ENCODE peak calls at places on chromosomes 1 and 21, in five cellular contexts. V, N, E, H and W are unnamed samples.

GRCh38 chr1:217892750-217893149 is 261.6 kb downstream of the SPATA17 start:
- DNase-seq in H (no peak), N (no peak), E (no peak), V (no peak), W (no peak)

GRCh38 chr1:83692524-83693336 is 306.2 kb downstream of the TTLL7 start:
- DNase-seq in H (peak), V (peak), E (peak), N (peak), W (peak)

GRCh38 chr1:112544011-112544688 is 35.4 kb downstream of the WNT2B start:
- DNase-seq in N (peak), V (no peak), E (no peak), H (no peak), W (no peak)

GRCh38 chr1:64093941-64094340 is 109.5 kb upstream of the UBE2U start:
- DNase-seq in E (no peak), V (no peak), N (peak), H (no peak), W (no peak)

GRCh38 chr1:2250721-2251281 is 22.7 kb downstream of the SKI start:
- DNase-seq in V (no peak), E (no peak), N (no peak), H (peak), W (no peak)

GRCh38 chr1:26278303-26278702 is 1.6 kb upstream of the SH3BGRL3 start:
- DNase-seq in H (peak), N (peak), V (no peak), E (no peak), W (no peak)

GRCh38 chr1:181655756-181656155 is 172.4 kb downstream of the CACNA1E start:
- DNase-seq in N (peak), E (no peak), H (no peak), V (no peak), W (no peak)

GRCh38 chr1:115676498-115677171 is 34.9 kb downstream of the VANGL1 start:
- DNase-seq in H (no peak), N (no peak), V (peak), E (no peak), W (no peak)

GRCh38 chr21:39911792-39912191 is 44.6 kb downstream of the PCP4 start:
- DNase-seq in V (no peak), H (no peak), N (no peak), E (no peak), W (peak)

GRCh38 chr1:225418598-225418997 is 9.2 kb downstream of the LBR start:
- DNase-seq in V (no peak), E (no peak), N (no peak), H (no peak), W (no peak)

GRCh38 chr1:187229496-187229895 is 400.7 kb downstream of the PLA2G4A start:
- DNase-seq in V (no peak), H (no peak), N (no peak), E (no peak), W (no peak)

GRCh38 chr1:159867322-159868064 is 5.0 kb upstream of the VSIG8 start:
- DNase-seq in V (no peak), H (peak), E (no peak), N (peak), W (peak)

GRCh38 chr1:20442920-20443625 is 42.9 kb downstream of the CAMK2N1 start:
- DNase-seq in E (no peak), N (no peak), H (no peak), V (no peak), W (no peak)

GRCh38 chr1:165403835-165404482 is 41.0 kb downstream of the RXRG start:
- DNase-seq in V (peak), N (peak), E (peak), H (no peak), W (peak)

GRCh38 chr1:242242983-242243382 is 244.1 kb upstream of the MAP1LC3C start:
- DNase-seq in V (no peak), N (no peak), H (no peak), E (no peak), W (peak)

GRCh38 chr21:32587651-32588050 is 2.3 kb upstream of the TCP10L start:
- DNase-seq in V (no peak), H (no peak), E (no peak), N (no peak), W (no peak)

GRCh38 chr1:156342556-156342955 is 4.2 kb downstream of the TSACC start:
- DNase-seq in E (no peak), N (no peak), H (no peak), V (no peak), W (no peak)

GRCh38 chr1:228066891-228067654 is 15.4 kb upstream of the ARF1 start:
- DNase-seq in H (no peak), V (no peak), E (no peak), N (no peak), W (peak)

GRCh38 chr1:155989242-155989991 is 11.1 kb upstream of the ARHGEF2 start:
- DNase-seq in H (peak), V (peak), E (peak), N (peak), W (peak)

GRCh38 chr1:10835423-10836421 is 39.3 kb upstream of the CASZ1 start:
- DNase-seq in E (no peak), N (peak), H (no peak), V (peak), W (peak)

GRCh38 chr1:151992345-151993083 is 1.1 kb downstream of the S100A10 start:
- DNase-seq in V (peak), H (peak), N (peak), E (no peak), W (peak)

GRCh38 chr1:25765152-25765909 is 34.7 kb upstream of the SELENON start:
- DNase-seq in E (no peak), V (no peak), H (no peak), N (no peak), W (no peak)

GRCh38 chr1:22285545-22286396 is 142.9 kb upstream of the WNT4 start:
- DNase-seq in V (no peak), N (no peak), H (peak), E (no peak), W (no peak)

GRCh38 chr1:156160744-156161181 is 7.4 kb downstream of the SEMA4A start:
- DNase-seq in V (peak), N (peak), H (peak), E (peak), W (peak)

GRCh38 chr1:97904528-97904927 is 16.3 kb downstream of the DPYD start:
- DNase-seq in N (peak), E (no peak), V (no peak), H (no peak), W (no peak)

GRCh38 chr21:43818685-43819084 is 29.3 kb downstream of the RRP1 start:
- DNase-seq in N (no peak), H (peak), V (no peak), E (no peak), W (no peak)

GRCh38 chr1:76038306-76039004 is 36.1 kb upstream of the ST6GALNAC3 start:
- DNase-seq in H (no peak), N (no peak), E (no peak), V (no peak), W (no peak)

GRCh38 chr21:27802816-27803475 is 836.1 kb upstream of the ADAMTS5 start:
- DNase-seq in E (peak), N (peak), H (no peak), V (peak), W (peak)

GRCh38 chr1:71861022-71861421 is 421.3 kb downstream of the NEGR1 start:
- DNase-seq in V (no peak), N (peak), E (no peak), H (no peak), W (no peak)

GRCh38 chr1:44146536-44147361 is 5.3 kb upstream of the KLF18 start:
- DNase-seq in V (no peak), E (no peak), N (no peak), H (no peak), W (no peak)

GRCh38 chr1:169308313-169309039 is 59.1 kb downstream of the NME7 start:
- DNase-seq in V (no peak), H (no peak), N (no peak), E (no peak), W (no peak)
- H3K9ac ChIP-seq in V (no peak), H (no peak), N (no peak), E (no peak), W (no peak)

GRCh38 chr1:16292739-16293138 is 55.8 kb upstream of the CPLANE2 start:
- DNase-seq in E (no peak), H (no peak), N (no peak), V (no peak), W (no peak)

GRCh38 chr1:16286122-16286521 is 49.1 kb upstream of the CPLANE2 start:
- DNase-seq in E (no peak), N (no peak), V (no peak), H (no peak), W (no peak)

GRCh38 chr1:16293568-16293967 is 56.6 kb upstream of the CPLANE2 start:
- DNase-seq in H (no peak), E (no peak), V (no peak), N (no peak), W (no peak)

GRCh38 chr1:16294219-16295212 is 57.5 kb upstream of the CPLANE2 start:
- DNase-seq in V (no peak), N (no peak), H (no peak), E (no peak), W (no peak)

DNA sequence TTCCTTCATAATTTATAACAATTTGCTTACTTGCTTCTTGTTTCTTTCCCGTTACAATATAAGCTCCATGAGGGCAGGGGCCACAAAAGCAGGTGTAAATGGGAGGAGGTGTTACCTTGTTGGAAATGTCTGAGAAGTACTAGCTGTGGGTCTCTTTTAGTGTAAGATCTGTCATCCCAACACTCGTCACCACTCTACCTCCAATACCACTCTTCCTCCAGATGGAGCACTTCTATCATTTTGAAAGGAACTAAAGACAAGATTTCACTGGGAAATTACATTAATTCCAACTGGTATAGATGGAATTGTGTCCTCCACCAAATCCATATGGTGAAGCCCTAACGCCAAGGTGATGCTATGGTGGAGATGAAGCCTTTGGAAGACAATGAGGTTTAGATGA is 53.0 kb upstream of the CPLANE2 start:
- DNase-seq in N (no peak), H (no peak), V (no peak), E (no peak), W (no peak)
- TF ChIP-seq CTCF in N (no peak), H (no peak), V (no peak), E (no peak), W (peak)

GRCh38 chr1:183186820-183187219 is 756 bp downstream of the LAMC2 start:
- DNase-seq in V (no peak), N (no peak), H (no peak), E (no peak), W (no peak)
- H3K9ac ChIP-seq in V (no peak), N (no peak), H (no peak), E (no peak), W (no peak)

GRCh38 chr1:179586107-179586823 is 5.4 kb upstream of the TDRD5 start:
- DNase-seq in E (peak), H (peak), N (peak), V (peak), W (peak)
- TF ChIP-seq CTCF in E (peak), H (peak), N (peak), V (peak), W (peak)

GRCh38 chr1:232890340-232890953 is 60.0 kb upstream of the NTPCR start:
- DNase-seq in H (no peak), N (no peak), V (no peak), E (no peak), W (no peak)
- H3K9ac ChIP-seq in H (no peak), N (no peak), V (no peak), E (no peak), W (no peak)

DNA sequence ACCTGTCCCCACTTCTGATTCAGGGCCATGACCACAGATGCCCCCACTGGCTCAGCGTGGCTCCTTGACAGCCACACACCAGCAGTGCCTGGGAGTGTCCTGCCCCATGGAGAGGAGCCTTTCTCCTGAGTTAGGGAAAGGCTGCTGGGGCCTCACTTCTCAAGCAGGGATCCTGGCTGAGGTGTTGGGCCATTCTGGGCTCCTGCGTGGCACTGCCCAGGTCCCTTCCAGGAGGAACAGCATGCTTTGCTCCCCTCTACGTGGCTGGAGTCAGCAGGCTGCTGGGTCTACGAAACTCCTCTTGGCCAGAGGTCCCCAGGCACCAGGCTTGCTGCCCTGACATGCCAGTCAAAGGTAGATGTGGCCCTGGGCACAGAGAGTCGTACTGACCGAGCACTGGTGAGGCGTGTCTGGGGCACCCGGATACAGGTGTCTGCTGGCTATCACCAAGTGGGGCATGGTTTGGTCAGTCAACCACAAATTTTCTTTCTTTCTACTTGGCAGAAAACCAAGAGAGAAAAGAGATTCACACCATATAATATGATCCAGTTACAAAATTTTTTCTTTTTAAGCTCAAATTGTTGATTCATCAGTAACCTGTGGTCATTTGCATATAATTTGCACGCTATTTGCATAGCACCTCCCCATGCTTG is 4.1 kb downstream of the ADORA1 start:
- DNase-seq in E (no peak), V (no peak), N (no peak), H (no peak), W (peak)
- TF ChIP-seq CTCF in E (no peak), V (no peak), N (no peak), H (no peak), W (no peak)

DNA sequence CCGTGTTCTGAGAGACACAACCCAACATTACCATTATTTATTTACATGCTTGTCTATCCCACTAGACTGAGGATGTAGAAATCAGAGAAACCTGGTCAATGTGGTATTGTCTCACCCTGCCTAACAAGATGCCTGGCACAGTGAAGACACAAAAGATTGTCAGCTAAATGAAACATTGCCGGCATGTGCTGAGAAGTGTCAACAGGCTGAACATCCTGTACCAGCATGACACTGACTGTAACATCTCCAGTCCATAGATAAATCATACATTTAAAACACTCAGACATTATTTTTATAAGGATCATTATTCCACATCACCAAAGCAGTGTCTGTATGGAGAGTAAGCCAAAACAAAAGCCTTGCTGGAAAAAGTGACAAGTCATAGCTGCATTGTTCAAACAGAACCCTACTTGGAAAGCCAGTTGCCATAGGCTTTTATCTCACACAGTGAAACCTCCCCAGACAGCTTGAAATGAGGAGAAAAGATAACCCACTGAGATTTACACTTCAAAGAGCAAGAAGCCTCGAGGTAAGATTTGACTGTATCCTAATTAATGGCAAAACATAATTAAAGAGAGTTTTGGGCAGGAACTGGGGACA is 72.2 kb downstream of the SIPA1L2 start:
- DNase-seq in E (no peak), H (no peak), N (no peak), V (no peak), W (no peak)
- H3K9ac ChIP-seq in E (no peak), H (no peak), N (no peak), V (no peak), W (peak)